ENCODE peak calls at places on chromosome 22, in four cellular contexts. O is H1, F is K562, U is GM12878. L is an unnamed sample.

GRCh38 chr22:23107487-23108323 is 34.1 kb downstream of the RSPH14 start:
- DNase-seq in O (no peak), F (no peak), U (no peak), L (no peak)

GRCh38 chr22:41361716-41362310 is 19.9 kb upstream of the TEF start:
- DNase-seq in O (no peak), F (no peak), U (no peak), L (no peak)

GRCh38 chr22:26588749-26589366 is 1.1 kb downstream of the TPST2 start:
- DNase-seq in O (no peak), F (no peak), U (no peak), L (no peak)

GRCh38 chr22:39927544-39927943 is 26.7 kb downstream of the GRAP2 start:
- DNase-seq in O (peak), F (peak), U (no peak), L (no peak)

GRCh38 chr22:40423882-40424640 is 53.7 kb downstream of the SGSM3 start:
- DNase-seq in O (no peak), F (no peak), U (no peak), L (no peak)

GRCh38 chr22:23263651-23264555 is 83.6 kb downstream of the BCR start:
- DNase-seq in O (no peak), F (peak), U (no peak), L (no peak)

GRCh38 chr22:31272522-31273446 is 19.5 kb downstream of the PIK3IP1 start:
- DNase-seq in O (peak), F (peak), U (no peak), L (peak)

GRCh38 chr22:25060522-25061071 is 108.1 kb downstream of the KIAA1671 start:
- DNase-seq in O (no peak), F (no peak), U (no peak), L (no peak)

GRCh38 chr22:36027579-36027959 is 1.1 kb downstream of the RBFOX2 start:
- DNase-seq in O (no peak), F (no peak), U (no peak), L (no peak)

GRCh38 chr22:40819741-40820140 is 595 bp upstream of the SLC25A17 start:
- DNase-seq in O (no peak), F (no peak), U (no peak), L (no peak)

GRCh38 chr22:42794551-42795510 is 62.2 kb downstream of the ARFGAP3 start:
- DNase-seq in O (no peak), F (no peak), U (no peak), L (no peak)

GRCh38 chr22:35330258-35330861 is 30.7 kb downstream of the TOM1 start:
- DNase-seq in O (no peak), F (no peak), U (no peak), L (no peak)

GRCh38 chr22:43226368-43226979 is 39.5 kb upstream of the TTLL12 start:
- DNase-seq in O (peak), F (peak), U (no peak), L (no peak)

GRCh38 chr22:27185903-27186302 is 528.5 kb downstream of the MIAT start:
- DNase-seq in O (no peak), F (no peak), U (no peak), L (no peak)

GRCh38 chr22:46074771-46075551 is 75.4 kb upstream of the PPARA start:
- DNase-seq in O (no peak), F (no peak), U (no peak), L (no peak)

GRCh38 chr22:46071451-46072029 is 78.8 kb upstream of the PPARA start:
- DNase-seq in O (peak), F (no peak), U (no peak), L (peak)

GRCh38 chr22:46073683-46074504 is 76.4 kb upstream of the PPARA start:
- DNase-seq in O (no peak), F (no peak), U (no peak), L (no peak)

GRCh38 chr22:46072030-46072881 is 78.1 kb upstream of the PPARA start:
- DNase-seq in O (peak), F (no peak), U (no peak), L (no peak)

GRCh38 chr22:46072981-46073682 is 77.2 kb upstream of the PPARA start:
- DNase-seq in O (no peak), F (no peak), U (no peak), L (no peak)
- TF ChIP-seq EGR1 in O (no peak), F (no peak), U (no peak), L (no peak)

DNA sequence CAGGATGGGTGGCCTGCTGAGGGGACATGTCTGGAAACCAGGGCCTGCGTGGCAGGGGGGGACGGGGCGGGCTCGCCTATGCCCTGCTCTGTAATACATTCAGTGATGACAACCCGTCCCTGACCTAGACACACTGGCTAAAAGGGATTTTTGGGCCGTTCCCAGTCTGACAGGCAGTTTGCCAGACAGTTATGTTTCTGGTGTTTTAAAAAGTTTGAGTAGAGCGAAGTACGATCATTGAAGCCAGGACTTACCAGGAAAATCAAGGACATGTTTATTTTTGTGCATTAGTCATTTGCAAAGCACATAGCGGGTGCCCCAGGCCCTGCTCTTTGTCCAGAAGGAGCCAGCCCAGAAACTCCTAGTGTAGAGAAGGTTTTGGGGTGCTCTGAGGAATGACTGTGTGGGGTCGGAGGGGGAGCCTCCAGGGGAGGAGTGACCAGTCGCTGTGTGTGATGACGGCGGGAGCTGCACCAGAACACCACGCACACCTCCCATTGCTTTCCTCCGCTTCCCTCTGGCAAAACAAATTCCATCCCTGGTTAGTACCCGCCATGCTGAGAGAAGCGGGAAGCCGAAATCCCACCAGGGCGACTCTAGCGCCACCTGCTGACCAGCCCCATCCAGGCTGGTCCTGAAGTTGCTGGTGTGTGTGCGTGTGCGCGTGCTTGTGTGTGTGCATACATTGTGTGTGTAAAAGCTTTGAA is 50.8 kb downstream of the FBLN1 start:
- DNase-seq in O (peak), F (peak), U (no peak), L (peak)
- TF ChIP-seq POLR2AphosphoS5 in O (no peak), F (no peak), U (no peak), L (no peak)

GRCh38 chr22:19995611-19996339 is 20.8 kb downstream of the ARVCF start:
- DNase-seq in O (no peak), F (no peak), U (no peak), L (no peak)

GRCh38 chr22:19996694-19997384 is 19.8 kb downstream of the ARVCF start:
- DNase-seq in O (no peak), F (no peak), U (no peak), L (no peak)

GRCh38 chr22:19998991-19999820 is 17.4 kb downstream of the ARVCF start:
- DNase-seq in O (no peak), F (no peak), U (no peak), L (no peak)

GRCh38 chr22:19998232-19998951 is 18.2 kb downstream of the ARVCF start:
- DNase-seq in O (no peak), F (no peak), U (no peak), L (no peak)

DNA sequence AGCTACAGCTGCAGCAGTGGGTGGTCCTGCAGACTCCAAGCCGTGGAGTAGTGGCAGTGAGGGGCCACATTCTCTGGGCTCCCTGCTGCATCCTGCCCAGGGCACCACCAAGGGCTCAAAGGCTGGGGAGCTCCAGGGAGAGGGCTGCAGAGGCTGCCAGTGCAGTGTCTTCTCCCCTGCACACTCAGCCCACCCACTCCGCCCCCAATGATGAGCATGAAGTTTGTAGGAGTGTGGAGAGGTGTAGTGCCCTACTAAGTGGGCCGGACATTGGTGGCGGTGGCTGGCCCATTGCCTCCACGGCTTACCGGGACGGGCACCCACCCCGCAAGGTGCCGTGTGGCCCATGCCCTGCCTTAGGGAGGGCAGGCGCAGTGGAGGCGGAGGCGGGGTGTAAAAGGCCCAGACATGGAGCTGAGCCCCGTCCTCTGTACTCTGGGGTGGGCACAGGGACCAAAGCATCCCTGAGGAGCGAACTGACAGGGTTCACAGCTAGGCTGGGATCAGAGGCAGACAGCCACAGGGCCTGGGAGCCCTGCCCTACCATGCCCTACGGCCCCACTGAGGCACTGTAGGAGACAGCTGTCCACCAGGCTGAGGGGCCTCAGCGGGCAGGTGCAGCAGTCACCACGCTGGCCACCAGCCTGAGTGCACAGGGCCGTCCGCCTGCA is 18.9 kb downstream of the ARVCF start:
- DNase-seq in O (no peak), F (no peak), U (no peak), L (no peak)
- TF ChIP-seq EGR1 in O (no peak), F (peak), U (no peak), L (no peak)

DNA sequence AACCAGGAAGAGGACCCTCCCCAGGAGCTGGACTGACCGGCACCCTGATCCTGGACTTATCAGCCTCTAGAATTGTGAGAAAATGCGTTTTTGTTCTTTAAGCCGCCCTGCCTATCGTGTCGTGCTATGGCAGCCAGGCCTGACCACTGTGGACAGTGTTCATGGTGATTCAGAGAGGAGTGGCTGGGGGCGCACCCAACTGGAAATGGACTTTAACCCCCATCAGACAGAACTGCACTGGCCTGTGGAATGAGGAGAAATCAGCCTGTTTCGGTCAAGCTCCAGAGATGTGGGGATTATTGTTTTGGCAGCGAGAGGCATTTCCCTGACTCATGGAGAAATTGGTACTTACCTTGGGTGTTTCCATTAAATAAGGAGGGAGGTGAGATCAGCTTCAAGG is 1437.8 kb downstream of the BRD1 start:
- DNase-seq in O (peak), F (no peak), U (no peak), L (no peak)
- TF ChIP-seq POLR2AphosphoS5 in O (no peak), F (no peak), U (no peak), L (no peak)

GRCh38 chr22:28674121-28674563 is 5.5 kb downstream of the TTC28 start:
- DNase-seq in O (no peak), F (peak), U (peak), L (no peak)
- TF ChIP-seq EGR1 in O (no peak), F (no peak), U (no peak), L (no peak)

GRCh38 chr22:37464181-37464580 is 22.0 kb downstream of the MFNG start:
- DNase-seq in O (no peak), F (no peak), U (peak), L (no peak)

GRCh38 chr22:37469416-37470086 is 16.6 kb downstream of the MFNG start:
- DNase-seq in O (no peak), F (no peak), U (no peak), L (no peak)

GRCh38 chr22:37470087-37470445 is 16.1 kb downstream of the MFNG start:
- DNase-seq in O (no peak), F (no peak), U (no peak), L (no peak)

GRCh38 chr22:37465721-37466120 is 20.5 kb downstream of the MFNG start:
- DNase-seq in O (no peak), F (no peak), U (no peak), L (no peak)

GRCh38 chr22:37467556-37467955 is 18.6 kb downstream of the MFNG start:
- DNase-seq in O (no peak), F (no peak), U (no peak), L (no peak)
- TF ChIP-seq POLR2AphosphoS5 in O (no peak), F (no peak), U (no peak), L (no peak)

GRCh38 chr22:37284807-37285355 is 2.6 kb downstream of the CYTH4 start:
- DNase-seq in O (no peak), F (no peak), U (peak), L (no peak)
- TF ChIP-seq EGR1 in O (no peak), F (no peak), U (no peak), L (no peak)

DNA sequence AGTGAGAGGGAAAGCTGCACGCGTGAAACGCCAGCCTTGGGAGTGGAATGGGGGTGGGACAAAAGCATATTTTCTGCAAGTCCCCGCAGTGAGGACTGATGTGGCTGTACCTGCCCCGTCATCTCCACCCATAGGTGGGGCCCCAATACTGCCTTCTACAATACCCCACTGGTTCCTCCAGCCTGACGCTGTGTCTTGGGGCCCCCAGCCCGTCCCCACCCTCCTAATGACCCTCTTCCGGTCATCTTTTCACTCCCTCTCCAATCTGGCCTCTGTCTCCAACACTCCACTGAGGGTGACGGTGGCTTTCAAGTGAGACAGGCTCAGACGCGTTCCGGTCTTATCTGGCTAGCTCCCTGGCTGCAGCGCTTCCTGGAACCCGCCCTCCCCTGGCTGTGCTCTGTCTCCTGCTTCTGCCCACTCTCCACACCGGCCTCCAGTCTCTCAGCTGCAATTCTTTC is 104.2 kb downstream of the MICAL3 start:
- DNase-seq in O (no peak), F (peak), U (no peak), L (no peak)
- TF ChIP-seq POLR2AphosphoS5 in O (no peak), F (no peak), U (no peak), L (no peak)

GRCh38 chr22:21802056-21802455 is 65.4 kb downstream of the MAPK1 start:
- DNase-seq in O (peak), F (no peak), U (no peak), L (no peak)
- TF ChIP-seq EGR1 in O (no peak), F (no peak), U (no peak), L (no peak)